ENCODE peak calls at places on chromosomes 2 and 18, in five cellular contexts. Y is cardiac muscle cell; R is CD8-positive, alpha-beta T cell; X is transverse colon; L is suprapubic skin. N is an unnamed sample. For H3K4me1, the result is how much of the 10 kb centered on the place peaks cover.

GRCh38 chr2:62204998-62205496 is 9.1 kb downstream of the B3GNT2 start:
- DNase-seq in L (no peak), R (no peak), Y (no peak), X (no peak), N (no peak)

GRCh38 chr18:63439334-63439733 is 17.1 kb upstream of the VPS4B start:
- DNase-seq in Y (peak), L (peak), R (peak), X (peak), N (peak)

GRCh38 chr18:45916302-45916701 is 50.8 kb downstream of the EPG5 start:
- DNase-seq in X (no peak), R (no peak), Y (no peak), L (no peak), N (no peak)

GRCh38 chr2:233440314-233440713 is 86.0 kb downstream of the DGKD start:
- DNase-seq in Y (no peak), X (no peak), L (peak), R (no peak), N (peak)

GRCh38 chr2:182447843-182448242 is 21.0 kb upstream of the PDE1A start:
- DNase-seq in R (no peak), L (no peak), Y (no peak), X (no peak), N (no peak)

GRCh38 chr2:70510213-70510820 is 43.3 kb downstream of the TGFA start:
- DNase-seq in Y (no peak), R (no peak), X (no peak), L (no peak), N (no peak)

GRCh38 chr2:111919794-111920608 is 21.6 kb downstream of the MERTK start:
- DNase-seq in L (no peak), Y (no peak), R (no peak), X (peak), N (peak)

GRCh38 chr2:189137519-189137918 is 42.0 kb downstream of the COL5A2 start:
- DNase-seq in R (no peak), X (no peak), L (no peak), Y (no peak), N (no peak)

GRCh38 chr2:184302506-184302905 is 295.8 kb upstream of the ZNF804A start:
- DNase-seq in X (no peak), R (no peak), L (no peak), Y (no peak), N (no peak)

GRCh38 chr2:119234021-119235019 is 10.7 kb downstream of the STEAP3 start:
- DNase-seq in X (no peak), Y (peak), L (no peak), R (no peak), N (no peak)
- TF ChIP-seq CTCF in X (peak), Y (peak), L (no peak), R (no peak), N (no peak)

GRCh38 chr2:1656326-1656960 is 87.9 kb downstream of the PXDN start:
- DNase-seq in Y (no peak), L (peak), R (no peak), X (peak), N (no peak)
- H3K4me1 ChIP-seq in Y (under half), L (under half), R (under half), X (under half), N (under half)

DNA sequence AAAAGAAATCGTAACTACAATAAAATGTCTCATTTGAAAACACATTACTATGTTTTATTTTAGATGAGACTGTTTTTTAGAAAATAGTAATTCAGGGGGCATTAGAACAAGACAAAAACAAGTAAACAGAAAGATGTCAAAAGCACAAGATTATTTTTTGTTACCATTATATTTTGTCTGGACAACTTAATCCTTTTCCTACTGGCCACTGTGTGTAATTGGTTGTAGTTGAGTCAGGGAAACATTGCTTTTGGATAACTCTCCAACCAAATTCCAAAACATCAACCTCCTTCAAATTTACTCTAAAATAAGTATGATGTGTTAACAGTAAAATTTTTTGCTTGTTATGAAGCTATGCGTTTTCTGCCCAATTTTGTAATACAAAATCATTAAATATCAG is 11.5 kb upstream of the MEIS1 start:
- DNase-seq in R (no peak), X (no peak), Y (no peak), L (no peak), N (no peak)
- TF ChIP-seq CTCF in R (no peak), X (no peak), Y (no peak), L (no peak), N (no peak)

GRCh38 chr2:119416299-119416923 is 15.2 kb upstream of the TMEM37 start:
- DNase-seq in L (no peak), R (no peak), X (no peak), Y (no peak), N (no peak)
- H3K4me1 ChIP-seq in L (under half), R (under half), X (under half), Y (under half), N (under half)

GRCh38 chr2:49770919-49771318 is 616.6 kb upstream of the FSHR start:
- DNase-seq in L (no peak), R (no peak), Y (peak), X (peak), N (no peak)
- TF ChIP-seq CTCF in L (no peak), R (no peak), Y (peak), X (peak), N (peak)

GRCh38 chr2:105865222-105865913 is 120.7 kb downstream of the NCK2 start:
- DNase-seq in X (no peak), Y (no peak), R (no peak), L (no peak), N (no peak)
- H3K4me1 ChIP-seq in X (under half), Y (under half), R (half or more), L (under half), N (under half)

GRCh38 chr2:10900216-10901109 is 11.3 kb upstream of the KCNF1 start:
- DNase-seq in Y (peak), X (peak), L (no peak), R (no peak), N (no peak)
- TF ChIP-seq CTCF in Y (peak), X (peak), L (no peak), R (no peak), N (peak)